ENCODE peak calls at places on chromosomes 5 and 9, in five cellular contexts. P is PC-3, L is GM23248, W is OCI-LY7, Z is GM23338. X is an unnamed sample.

GRCh38 chr9:71490810-71491209 is 277.5 kb downstream of the CEMIP2 start:
- DNase-seq in P (peak; percentile 31), L (peak; percentile 10), W (no peak), Z (peak; percentile 36), X (no peak)

GRCh38 chr9:133532937-133533668 is 1.4 kb upstream of the ADAMTSL2 start:
- DNase-seq in P (peak; percentile 57), L (peak; percentile 54), W (peak; percentile 89), Z (peak; percentile 87), X (peak; percentile 71)

GRCh38 chr5:173643964-173644363 is 27.5 kb upstream of the BOD1 start:
- DNase-seq in P (no peak), L (no peak), W (peak; percentile 86), Z (peak; percentile 90), X (no peak)

GRCh38 chr9:125513634-125514413 is 193.2 kb downstream of the MAPKAP1 start:
- DNase-seq in P (peak; percentile 77), L (peak; percentile 78), W (no peak), Z (no peak), X (peak; percentile 55)

GRCh38 chr5:115657883-115658233 is 32.0 kb upstream of the TMED7 start:
- DNase-seq in P (peak; percentile 85), L (peak; percentile 91), W (no peak), Z (no peak), X (no peak)

GRCh38 chr5:14737309-14737708 is 72.8 kb downstream of the OTULIN start:
- DNase-seq in P (no peak), L (no peak), W (no peak), Z (no peak), X (no peak)

GRCh38 chr5:36373527-36374086 is 71.9 kb upstream of the RANBP3L start:
- DNase-seq in P (peak; percentile 82), L (peak; percentile 91), W (no peak), Z (no peak), X (peak; percentile 64)

GRCh38 chr9:18543406-18543965 is 69.5 kb downstream of the ADAMTSL1 start:
- DNase-seq in P (peak; percentile 81), L (peak; percentile 81), W (no peak), Z (no peak), X (no peak)

GRCh38 chr5:150509992-150510391 is 2.1 kb downstream of the NDST1 start:
- DNase-seq in P (no peak), L (no peak), W (no peak), Z (no peak), X (no peak)

GRCh38 chr9:133359420-133360175 is 3.2 kb downstream of the SURF2 start:
- DNase-seq in P (no peak), L (peak; percentile 46), W (no peak), Z (peak; percentile 72), X (peak; percentile 59)

GRCh38 chr9:18658764-18659705 is 185.1 kb downstream of the ADAMTSL1 start:
- DNase-seq in P (peak; percentile 78), L (peak; percentile 79), W (no peak), Z (no peak), X (no peak)

GRCh38 chr5:149039501-149039900 is 23.4 kb downstream of the SH3TC2 start:
- DNase-seq in P (no peak), L (no peak), W (no peak), Z (no peak), X (no peak)

GRCh38 chr5:57889558-57889957 is 406.9 kb upstream of the ACTBL2 start:
- DNase-seq in P (peak; percentile 75), L (peak; percentile 76), W (no peak), Z (peak; percentile 28), X (peak; percentile 54)

GRCh38 chr5:153713913-153714312 is 223.4 kb downstream of the GRIA1 start:
- DNase-seq in P (no peak), L (no peak), W (no peak), Z (peak; percentile 5), X (no peak)

GRCh38 chr5:97658116-97658900 is 475.3 kb upstream of the RIOK2 start:
- DNase-seq in P (peak; percentile 53), L (no peak), W (no peak), Z (no peak), X (no peak)

GRCh38 chr9:16540996-16541668 is 329.3 kb downstream of the BNC2 start:
- DNase-seq in P (no peak), L (peak; percentile 35), W (no peak), Z (no peak), X (no peak)

GRCh38 chr9:109922617-109923260 is 142.7 kb downstream of the PALM2AKAP2 start:
- DNase-seq in P (no peak), L (no peak), W (no peak), Z (no peak), X (no peak)

GRCh38 chr9:92138157-92138959 is 23.1 kb upstream of the SPTLC1 start:
- DNase-seq in P (peak; percentile 72), L (peak; percentile 63), W (peak; percentile 75), Z (peak; percentile 89), X (peak; percentile 87)

GRCh38 chr5:32027717-32028321 is 146.3 kb downstream of the GOLPH3 start:
- DNase-seq in P (peak; percentile 92), L (peak; percentile 97), W (no peak), Z (peak; percentile 68), X (peak; percentile 84)

GRCh38 chr5:10607023-10607665 is 43.3 kb downstream of the ANKRD33B start:
- DNase-seq in P (no peak), L (no peak), W (peak; percentile 97), Z (peak; percentile 75), X (no peak)

GRCh38 chr5:170154297-170154696 is 48.6 kb downstream of the FOXI1 start:
- DNase-seq in P (no peak), L (no peak), W (no peak), Z (no peak), X (no peak)

GRCh38 chr9:23820731-23821399 is 5.2 kb downstream of the ELAVL2 start:
- DNase-seq in P (peak; percentile 48), L (no peak), W (no peak), Z (peak; percentile 69), X (peak; percentile 28)

GRCh38 chr9:28135571-28135970 is 562.3 kb upstream of the C9orf72 start:
- DNase-seq in P (no peak), L (no peak), W (no peak), Z (peak; percentile 34), X (no peak)

GRCh38 chr5:114237766-114238165 is 124.1 kb upstream of the KCNN2 start:
- DNase-seq in P (peak; percentile 27), L (peak; percentile 0), W (no peak), Z (no peak), X (no peak)

GRCh38 chr9:87713278-87713989 is 12.5 kb upstream of the CTSL start:
- DNase-seq in P (peak; percentile 92), L (peak; percentile 100), W (no peak), Z (peak; percentile 27), X (peak; percentile 78)

GRCh38 chr9:79565245-79565644 is 6.5 kb upstream of the TLE4 start:
- DNase-seq in P (peak; percentile 65), L (peak; percentile 16), W (peak; percentile 39), Z (no peak), X (no peak)

DNA sequence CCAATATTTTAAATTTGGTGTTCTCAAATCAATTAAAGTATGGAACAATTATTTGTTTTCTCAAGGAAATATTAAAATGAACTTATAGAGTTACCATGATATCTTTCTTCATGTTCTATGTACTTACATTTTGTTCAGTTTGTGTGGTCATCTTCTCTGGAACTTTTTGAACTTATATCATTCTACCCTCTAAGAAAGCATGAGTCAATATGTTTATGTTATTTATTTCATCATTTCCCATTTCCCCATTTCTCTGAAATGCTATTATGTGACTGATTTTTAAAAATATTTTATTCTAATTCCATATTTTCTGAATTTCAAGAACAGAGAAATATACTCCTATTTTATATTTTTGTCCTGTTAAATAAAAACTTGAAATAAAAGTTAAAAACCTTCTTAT is 123.5 kb upstream of the ACOT12 start:
- DNase-seq in P (no peak), L (peak; percentile 26), W (no peak), Z (no peak), X (no peak)
- H3K9me2 ChIP-seq in P (no peaks in the 10 kb centered on the region), L (no peaks in the 10 kb centered on the region), W (no peaks in the 10 kb centered on the region), Z (no peaks in the 10 kb centered on the region), X (no peaks in the 10 kb centered on the region)

GRCh38 chr5:136039202-136039601 is 10.4 kb downstream of the TGFBI start:
- DNase-seq in P (no peak), L (peak; percentile 46), W (no peak), Z (no peak), X (no peak)
- H3K9me2 ChIP-seq in P (no peaks in the 10 kb centered on the region), L (no peaks in the 10 kb centered on the region), W (no peaks in the 10 kb centered on the region), Z (no peaks in the 10 kb centered on the region), X (no peaks in the 10 kb centered on the region)

GRCh38 chr9:127692071-127692470 is 14.7 kb upstream of the CFAP157 start:
- DNase-seq in P (no peak), L (no peak), W (no peak), Z (no peak), X (no peak)
- H3K9me2 ChIP-seq in P (no peaks in the 10 kb centered on the region), L (no peaks in the 10 kb centered on the region), W (no peaks in the 10 kb centered on the region), Z (peaks cover 3% of the 10 kb centered on the region), X (no peaks in the 10 kb centered on the region)

DNA sequence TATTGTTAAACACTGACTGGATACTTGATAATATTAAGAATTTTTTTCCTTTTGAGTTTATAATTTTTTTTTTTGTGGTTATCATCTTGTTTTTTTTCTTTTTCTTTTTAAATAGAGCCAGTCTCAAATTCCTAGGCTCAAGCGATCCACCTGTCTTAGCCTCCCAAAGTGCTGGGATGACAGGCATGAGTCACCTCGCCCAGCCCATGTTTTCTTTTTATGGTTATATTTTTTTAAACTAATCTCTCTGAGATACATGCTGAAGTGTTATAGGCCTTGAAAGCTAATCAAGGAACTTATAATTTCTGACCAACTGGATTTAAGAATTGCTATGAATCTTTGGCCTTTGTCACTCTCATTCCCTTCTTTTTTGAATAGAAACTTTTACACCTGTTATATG is 6.8 kb upstream of the AMACR start:
- DNase-seq in P (no peak), L (no peak), W (no peak), Z (no peak), X (no peak)
- H3K9me2 ChIP-seq in P (no peaks in the 10 kb centered on the region), L (no peaks in the 10 kb centered on the region), W (no peaks in the 10 kb centered on the region), Z (no peaks in the 10 kb centered on the region), X (no peaks in the 10 kb centered on the region)

GRCh38 chr5:85910335-85910734 is 707.4 kb upstream of the COX7C start:
- DNase-seq in P (no peak), L (no peak), W (no peak), Z (no peak), X (no peak)
- H3K9me2 ChIP-seq in P (no peaks in the 10 kb centered on the region), L (no peaks in the 10 kb centered on the region), W (no peaks in the 10 kb centered on the region), Z (peaks cover 6% of the 10 kb centered on the region), X (no peaks in the 10 kb centered on the region)

X was measured in hepatocyte.